ENCODE peak calls at places on chromosomes 1 and 21, in four cellular contexts. N, U, D and B are unnamed samples.
A peak's percentile ranks its signal among the peaks of the same experiment; 100 is the strongest.

GRCh38 chr21:43273708-43274021 is 104.9 kb downstream of the CRYAA start:
- DNase-seq in N (no peak), U (no peak), D (no peak), B (no peak)

GRCh38 chr1:68409426-68409825 is 40.3 kb downstream of the RPE65 start:
- DNase-seq in N (no peak), U (no peak), D (no peak), B (no peak)

GRCh38 chr1:6701437-6702153 is at the start of gene DNAJC11:
- DNase-seq in N (peak; percentile 90), U (peak; percentile 89), D (peak; percentile 81), B (peak; percentile 93)

GRCh38 chr1:171655215-171656116 is 3.0 kb upstream of the MYOC start:
- DNase-seq in N (peak; percentile 54), U (peak; percentile 70), D (peak; percentile 64), B (peak; percentile 1)

GRCh38 chr1:110634455-110635281 is 28.5 kb upstream of the KCNA2 start:
- DNase-seq in N (peak; percentile 59), U (peak; percentile 62), D (no peak), B (peak; percentile 63)

GRCh38 chr1:67883069-67883468 is 49.8 kb upstream of the GNG12 start:
- DNase-seq in N (no peak), U (no peak), D (peak; percentile 88), B (no peak)

GRCh38 chr1:24735619-24736375 is 9.4 kb upstream of the CLIC4 start:
- DNase-seq in N (no peak), U (no peak), D (no peak), B (no peak)

GRCh38 chr1:182206628-182207239 is 145.2 kb upstream of the ZNF648 start:
- DNase-seq in N (no peak), U (no peak), D (no peak), B (no peak)

GRCh38 chr21:37917612-37918011 is 1.4 kb upstream of the KCNJ6 start:
- DNase-seq in N (no peak), U (no peak), D (peak; percentile 46), B (no peak)

GRCh38 chr1:77273891-77274290 is 7.9 kb upstream of the AK5 start:
- DNase-seq in N (no peak), U (no peak), D (no peak), B (no peak)

GRCh38 chr1:97164276-97164639 is 442.7 kb downstream of the PTBP2 start:
- DNase-seq in N (no peak), U (no peak), D (no peak), B (peak; percentile 33)

GRCh38 chr1:107724648-107725047 is 240.3 kb downstream of the VAV3 start:
- DNase-seq in N (no peak), U (no peak), D (no peak), B (no peak)

GRCh38 chr1:212247179-212247721 is 38.0 kb upstream of the PPP2R5A start:
- DNase-seq in N (no peak), U (no peak), D (peak; percentile 64), B (no peak)

GRCh38 chr1:23889074-23889473 is 21.0 kb upstream of the FUCA1 start:
- DNase-seq in N (no peak), U (no peak), D (no peak), B (peak; percentile 45)

GRCh38 chr21:46069166-46069565 is 28.7 kb upstream of the COL6A2 start:
- DNase-seq in N (no peak), U (no peak), D (no peak), B (no peak)

GRCh38 chr1:229116114-229116513 is 154.8 kb upstream of the RAB4A start:
- DNase-seq in N (no peak), U (peak; percentile 32), D (no peak), B (no peak)

GRCh38 chr21:38824124-38824822 is 18.5 kb downstream of the ETS2 start:
- DNase-seq in N (no peak), U (peak; percentile 68), D (no peak), B (no peak)

GRCh38 chr1:85275701-85276289 is 637 bp downstream of the BCL10 start:
- DNase-seq in N (no peak), U (no peak), D (no peak), B (peak; percentile 78)

GRCh38 chr1:24586970-24587820 is 31.3 kb downstream of the NCMAP start:
- DNase-seq in N (no peak), U (peak; percentile 22), D (peak; percentile 50), B (peak; percentile 57)

GRCh38 chr21:15667824-15668223 is 62.0 kb upstream of the USP25 start:
- DNase-seq in N (no peak), U (no peak), D (no peak), B (no peak)

GRCh38 chr1:22780696-22781095 is 70.1 kb downstream of the EPHB2 start:
- DNase-seq in N (no peak), U (no peak), D (no peak), B (no peak)

GRCh38 chr1:157702308-157702825 is 1.8 kb upstream of the FCRL3 start:
- DNase-seq in N (no peak), U (no peak), D (no peak), B (no peak)

GRCh38 chr1:167629681-167630567 is at the start of gene RCSD1:
- DNase-seq in N (peak; percentile 63), U (peak; percentile 55), D (no peak), B (peak; percentile 72)

GRCh38 chr1:17605582-17606344 is 66.3 kb downstream of the ARHGEF10L start:
- DNase-seq in N (no peak), U (no peak), D (peak; percentile 31), B (no peak)

GRCh38 chr21:28283652-28284490 is 708.8 kb downstream of the LTN1 start:
- DNase-seq in N (no peak), U (no peak), D (peak; percentile 96), B (no peak)

GRCh38 chr21:41091561-41091960 is 76.4 kb upstream of the BACE2 start:
- DNase-seq in N (no peak), U (no peak), D (no peak), B (no peak)